ENCODE peak calls at places on chromosomes 3 and 15, in four cellular contexts. One of them, this sample, is unnamed.

GRCh38 chr3:31288641-31289100 is 244.1 kb upstream of the STT3B start:
- DNase-seq in kidney: peak
- DNase-seq in BJ: no peak
- DNase-seq in midbrain: peak
- DNase-seq in this sample: peak

GRCh38 chr3:185632996-185633395 is 46.9 kb downstream of the SENP2 start:
- DNase-seq in kidney: no peak
- DNase-seq in BJ: no peak
- DNase-seq in midbrain: no peak
- DNase-seq in this sample: peak

GRCh38 chr3:151328298-151329036 is 882 bp downstream of the P2RY13 start:
- DNase-seq in BJ: no peak
- DNase-seq in kidney: no peak
- DNase-seq in midbrain: no peak
- DNase-seq in this sample: peak

GRCh38 chr15:83106994-83107840 is at the start of gene TM6SF1:
- DNase-seq in midbrain: no peak
- DNase-seq in BJ: no peak
- DNase-seq in kidney: peak
- DNase-seq in this sample: peak

GRCh38 chr3:54691230-54691900 is 236.5 kb downstream of the LRTM1 start:
- DNase-seq in BJ: no peak
- DNase-seq in kidney: no peak
- DNase-seq in midbrain: no peak
- DNase-seq in this sample: no peak

GRCh38 chr3:7546219-7546618 is 685.3 kb downstream of the GRM7 start:
- DNase-seq in midbrain: no peak
- DNase-seq in BJ: no peak
- DNase-seq in kidney: no peak
- DNase-seq in this sample: no peak

GRCh38 chr3:169771651-169772529 is 1.3 kb upstream of the MYNN start:
- DNase-seq in BJ: no peak
- DNase-seq in midbrain: peak
- DNase-seq in kidney: peak
- DNase-seq in this sample: peak

GRCh38 chr15:65870889-65871533 is 1.7 kb downstream of the RAB11A start:
- DNase-seq in midbrain: no peak
- DNase-seq in BJ: no peak
- DNase-seq in kidney: no peak
- DNase-seq in this sample: no peak

GRCh38 chr3:123781571-123782275 is 102.4 kb downstream of the MYLK start:
- DNase-seq in BJ: no peak
- DNase-seq in midbrain: no peak
- DNase-seq in kidney: no peak
- DNase-seq in this sample: no peak

GRCh38 chr15:70762469-70763119 is 764 bp downstream of the UACA start:
- DNase-seq in kidney: peak
- DNase-seq in BJ: no peak
- DNase-seq in midbrain: no peak
- DNase-seq in this sample: peak

GRCh38 chr15:36106640-36107335 is 472.6 kb upstream of the CDIN1 start:
- DNase-seq in BJ: no peak
- DNase-seq in kidney: no peak
- DNase-seq in midbrain: no peak
- DNase-seq in this sample: no peak

GRCh38 chr15:25504307-25504706 is 65.5 kb upstream of the UBE3A start:
- DNase-seq in midbrain: no peak
- DNase-seq in kidney: no peak
- DNase-seq in BJ: no peak
- DNase-seq in this sample: no peak

GRCh38 chr3:112074006-112074405 is 12.2 kb upstream of the C3orf52 start:
- DNase-seq in BJ: peak
- DNase-seq in kidney: no peak
- DNase-seq in midbrain: no peak
- DNase-seq in this sample: no peak

GRCh38 chr3:151751161-151751560 is 17.4 kb downstream of the AADACL2 start:
- DNase-seq in midbrain: no peak
- DNase-seq in BJ: peak
- DNase-seq in kidney: no peak
- DNase-seq in this sample: no peak

GRCh38 chr3:134340362-134340997 is 33.8 kb downstream of the AMOTL2 start:
- DNase-seq in kidney: no peak
- DNase-seq in BJ: no peak
- DNase-seq in midbrain: no peak
- DNase-seq in this sample: no peak

GRCh38 chr3:75341324-75342067 is 322.6 kb upstream of the FRG2C start:
- DNase-seq in kidney: no peak
- DNase-seq in midbrain: no peak
- DNase-seq in BJ: no peak
- DNase-seq in this sample: no peak

GRCh38 chr3:192869131-192870027 is 48.3 kb downstream of the MB21D2 start:
- DNase-seq in kidney: no peak
- DNase-seq in BJ: no peak
- DNase-seq in midbrain: no peak
- DNase-seq in this sample: no peak

This sample was measured in activated CD4-positive, alpha-beta memory T cell treated with anti-CD3 and anti-CD28 coated beads for 36 hours.